ENCODE peak calls at places on chromosome 7, in ten cellular contexts. One of them, this sample, is unnamed.
A peak's percentile ranks its signal among the peaks of the same experiment; 100 is the strongest.

GRCh38 chr7:43694399-43694748 is 34.9 kb downstream of the COA1 start:
- DNase-seq in tibial artery: no peak
- DNase-seq in T-helper 9 cell: no peak
- DNase-seq in NCI-H2171: no peak
- DNase-seq in Kasumi-1: no peak
- DNase-seq in IMR-90: peak; percentile 92
- DNase-seq in EL: peak; percentile 86
- DNase-seq in NCI-H187: no peak
- DNase-seq in endothelial cell: no peak
- DNase-seq in NCI-H460: no peak
- DNase-seq in this sample: no peak

GRCh38 chr7:128322040-128322643 is 21.6 kb downstream of the RBM28 start:
- DNase-seq in tibial artery: no peak
- DNase-seq in T-helper 9 cell: no peak
- DNase-seq in NCI-H2171: peak; percentile 3
- DNase-seq in Kasumi-1: peak; percentile 89
- DNase-seq in IMR-90: peak; percentile 54
- DNase-seq in EL: peak; percentile 61
- DNase-seq in NCI-H187: no peak
- DNase-seq in endothelial cell: no peak
- DNase-seq in NCI-H460: peak; percentile 15
- DNase-seq in this sample: no peak

GRCh38 chr7:139709460-139709859 is 68.3 kb downstream of the HIPK2 start:
- DNase-seq in tibial artery: peak; percentile 78
- DNase-seq in T-helper 9 cell: no peak
- DNase-seq in NCI-H2171: no peak
- DNase-seq in Kasumi-1: no peak
- DNase-seq in IMR-90: peak; percentile 92
- DNase-seq in EL: peak; percentile 86
- DNase-seq in NCI-H187: no peak
- DNase-seq in endothelial cell: no peak
- DNase-seq in NCI-H460: no peak
- DNase-seq in this sample: peak; percentile 21

GRCh38 chr7:50793115-50793946 is 10.6 kb upstream of the GRB10 start:
- DNase-seq in tibial artery: peak; percentile 83
- DNase-seq in T-helper 9 cell: no peak
- DNase-seq in NCI-H2171: no peak
- DNase-seq in Kasumi-1: no peak
- DNase-seq in IMR-90: peak; percentile 36
- DNase-seq in EL: peak; percentile 65
- DNase-seq in NCI-H187: no peak
- DNase-seq in endothelial cell: peak; percentile 57
- DNase-seq in NCI-H460: peak; percentile 32
- DNase-seq in this sample: peak; percentile 70

GRCh38 chr7:44764665-44765578 is 16.3 kb downstream of the ZMIZ2 start:
- DNase-seq in tibial artery: no peak
- DNase-seq in T-helper 9 cell: no peak
- DNase-seq in NCI-H2171: no peak
- DNase-seq in Kasumi-1: no peak
- DNase-seq in IMR-90: no peak
- DNase-seq in EL: no peak
- DNase-seq in NCI-H187: no peak
- DNase-seq in endothelial cell: no peak
- DNase-seq in NCI-H460: no peak
- DNase-seq in this sample: no peak

GRCh38 chr7:57437581-57437980 is 12.4 kb upstream of the ZNF716 start:
- DNase-seq in tibial artery: no peak
- DNase-seq in T-helper 9 cell: no peak
- DNase-seq in NCI-H2171: no peak
- DNase-seq in Kasumi-1: no peak
- DNase-seq in IMR-90: no peak
- DNase-seq in EL: no peak
- DNase-seq in NCI-H187: no peak
- DNase-seq in endothelial cell: no peak
- DNase-seq in NCI-H460: no peak
- DNase-seq in this sample: no peak

GRCh38 chr7:23531794-23532489 is at the start of gene TRA2A:
- DNase-seq in tibial artery: peak; percentile 98
- DNase-seq in T-helper 9 cell: peak; percentile 96
- DNase-seq in NCI-H2171: peak; percentile 91
- DNase-seq in Kasumi-1: peak; percentile 95
- DNase-seq in IMR-90: peak; percentile 92
- DNase-seq in EL: peak; percentile 94
- DNase-seq in NCI-H187: peak; percentile 93
- DNase-seq in endothelial cell: peak; percentile 96
- DNase-seq in NCI-H460: peak; percentile 95
- DNase-seq in this sample: peak; percentile 99

GRCh38 chr7:144908324-144908723 is 72.5 kb upstream of the TPK1 start:
- DNase-seq in tibial artery: no peak
- DNase-seq in T-helper 9 cell: no peak
- DNase-seq in NCI-H2171: no peak
- DNase-seq in Kasumi-1: no peak
- DNase-seq in IMR-90: no peak
- DNase-seq in EL: no peak
- DNase-seq in NCI-H187: no peak
- DNase-seq in endothelial cell: no peak
- DNase-seq in NCI-H460: no peak
- DNase-seq in this sample: no peak

GRCh38 chr7:101947899-101948298 is 130.5 kb downstream of the CUX1 start:
- DNase-seq in tibial artery: peak; percentile 79
- DNase-seq in T-helper 9 cell: no peak
- DNase-seq in NCI-H2171: peak; percentile 63
- DNase-seq in Kasumi-1: no peak
- DNase-seq in IMR-90: no peak
- DNase-seq in EL: no peak
- DNase-seq in NCI-H187: no peak
- DNase-seq in endothelial cell: no peak
- DNase-seq in NCI-H460: no peak
- DNase-seq in this sample: peak; percentile 77

GRCh38 chr7:108254259-108254658 is 124.1 kb upstream of the LAMB4 start:
- DNase-seq in tibial artery: no peak
- DNase-seq in T-helper 9 cell: no peak
- DNase-seq in NCI-H2171: no peak
- DNase-seq in Kasumi-1: no peak
- DNase-seq in IMR-90: no peak
- DNase-seq in EL: no peak
- DNase-seq in NCI-H187: no peak
- DNase-seq in endothelial cell: no peak
- DNase-seq in NCI-H460: no peak
- DNase-seq in this sample: no peak

GRCh38 chr7:43208189-43208588 is 95.7 kb downstream of the HECW1 start:
- DNase-seq in tibial artery: no peak
- DNase-seq in T-helper 9 cell: no peak
- DNase-seq in NCI-H2171: no peak
- DNase-seq in Kasumi-1: no peak
- DNase-seq in IMR-90: no peak
- DNase-seq in EL: no peak
- DNase-seq in NCI-H187: no peak
- DNase-seq in endothelial cell: no peak
- DNase-seq in NCI-H460: no peak
- DNase-seq in this sample: no peak